ENCODE peak calls at places on chromosomes 2 and 18, in five cellular contexts. V, C, I, S and D are unnamed samples.

GRCh38 chr18:79881695-79882094 is 69.8 kb downstream of the SLC66A2 start:
- DNase-seq in V (no peak), C (no peak), I (no peak), S (no peak), D (no peak)

GRCh38 chr2:104434966-104435365 is 418.9 kb upstream of the POU3F3 start:
- DNase-seq in S (no peak), V (no peak), C (no peak), I (no peak), D (no peak)

GRCh38 chr18:76487782-76488181 is 7.3 kb downstream of the ZNF516 start:
- DNase-seq in I (no peak), V (no peak), S (no peak), C (no peak), D (no peak)

GRCh38 chr2:240852671-240853314 is 15.8 kb upstream of the AGXT start:
- DNase-seq in I (no peak), C (no peak), V (no peak), S (no peak), D (no peak)

GRCh38 chr2:240839152-240840143 is 19.4 kb upstream of the KIF1A start:
- DNase-seq in I (no peak), V (peak; percentile 90), C (no peak), S (no peak), D (peak; percentile 77)

GRCh38 chr2:103788875-103789715 is 1027.3 kb downstream of the TMEM182 start:
- DNase-seq in V (peak; percentile 83), I (peak; percentile 66), C (no peak), S (no peak), D (no peak)

GRCh38 chr2:125886153-125886552 is 769.8 kb upstream of the GYPC start:
- DNase-seq in V (no peak), S (no peak), C (no peak), I (no peak), D (no peak)

GRCh38 chr2:85974395-85974794 is 85.6 kb upstream of the ST3GAL5 start:
- DNase-seq in V (no peak), I (no peak), C (no peak), S (no peak), D (no peak)

GRCh38 chr2:121881950-121882349 is 126.5 kb downstream of the TSN start:
- DNase-seq in S (no peak), V (no peak), I (no peak), C (no peak), D (no peak)

GRCh38 chr2:189673661-189674373 is 653 bp upstream of the ANKAR start:
- DNase-seq in I (peak; percentile 22), V (no peak), S (no peak), C (no peak), D (no peak)

GRCh38 chr18:36185901-36186460 is 1.3 kb upstream of the MOCOS start:
- DNase-seq in I (no peak), V (no peak), C (no peak), S (no peak), D (no peak)

GRCh38 chr2:204575463-204575862 is 30.2 kb downstream of the PARD3B start:
- DNase-seq in S (no peak), I (no peak), V (no peak), C (no peak), D (no peak)

GRCh38 chr2:121777699-121778058 is 22.2 kb downstream of the TSN start:
- DNase-seq in V (peak; percentile 62), S (no peak), C (no peak), I (peak; percentile 50), D (no peak)

GRCh38 chr2:174919886-174920595 is 85.1 kb downstream of the CHN1 start:
- DNase-seq in C (no peak), I (no peak), V (no peak), S (no peak), D (no peak)

GRCh38 chr18:51621103-51621969 is 423.9 kb upstream of the MEX3C start:
- DNase-seq in S (peak; percentile 84), V (peak; percentile 2), C (peak; percentile 72), I (peak; percentile 55), D (no peak)

GRCh38 chr2:234240917-234241316 is 190.4 kb downstream of the SPP2 start:
- DNase-seq in S (no peak), C (no peak), V (peak; percentile 90), I (peak; percentile 94), D (no peak)

GRCh38 chr2:160584972-160585494 is 91.4 kb upstream of the RBMS1 start:
- DNase-seq in S (no peak), V (peak; percentile 16), C (no peak), I (no peak), D (no peak)

GRCh38 chr2:118123561-118124232 is 35.4 kb downstream of the INSIG2 start:
- DNase-seq in V (peak; percentile 83), I (peak; percentile 70), S (no peak), C (no peak), D (no peak)

GRCh38 chr2:10103179-10103578 is 19.4 kb upstream of the RRM2 start:
- DNase-seq in C (no peak), S (no peak), V (no peak), I (no peak), D (peak; percentile 32)

GRCh38 chr2:68974251-68974650 is at the start of gene GKN1:
- DNase-seq in I (no peak), C (no peak), V (peak; percentile 21), S (no peak), D (no peak)

GRCh38 chr2:135494503-135494902 is 36.5 kb downstream of the ZRANB3 start:
- DNase-seq in V (no peak), I (peak; percentile 7), S (no peak), C (no peak), D (no peak)

GRCh38 chr2:106759962-106760361 is 126.0 kb downstream of the ST6GAL2 start:
- DNase-seq in C (no peak), V (no peak), I (no peak), S (no peak), D (no peak)

GRCh38 chr2:111982822-111983221 is 72.2 kb upstream of the TMEM87B start:
- DNase-seq in V (no peak), I (no peak), C (peak; percentile 74), S (no peak), D (no peak)

GRCh38 chr2:25103287-25103871 is 61.5 kb downstream of the EFR3B start:
- DNase-seq in S (no peak), I (peak; percentile 86), V (peak; percentile 85), C (no peak), D (no peak)

GRCh38 chr2:148957023-148957422 is 81.5 kb upstream of the LYPD6B start:
- DNase-seq in V (no peak), C (no peak), S (no peak), I (no peak), D (no peak)

GRCh38 chr2:234306426-234307173 is 190.3 kb downstream of the ARL4C start:
- DNase-seq in C (no peak), V (no peak), I (no peak), S (no peak), D (no peak)

GRCh38 chr2:407630-408029 is 119.7 kb upstream of the ALKAL2 start:
- DNase-seq in S (no peak), V (no peak), C (no peak), I (no peak), D (no peak)

GRCh38 chr2:217695033-217695520 is 307.7 kb downstream of the TNS1 start:
- DNase-seq in I (peak; percentile 92), C (no peak), S (no peak), V (peak; percentile 48), D (no peak)

GRCh38 chr18:44325903-44326650 is 354.6 kb upstream of the SETBP1 start:
- DNase-seq in V (no peak), C (peak; percentile 54), I (peak; percentile 72), S (peak; percentile 51), D (no peak)

GRCh38 chr2:239369631-239370161 is 31.1 kb downstream of the HDAC4 start:
- DNase-seq in C (peak; percentile 87), I (no peak), S (no peak), V (peak; percentile 25), D (peak; percentile 82)

GRCh38 chr2:2600466-2600865 is 269.4 kb upstream of the MYT1L start:
- DNase-seq in S (no peak), V (no peak), C (no peak), I (no peak), D (no peak)

GRCh38 chr2:241312082-241312481 is 3.4 kb downstream of the HDLBP start:
- DNase-seq in V (no peak), I (peak; percentile 47), S (no peak), C (no peak), D (no peak)

GRCh38 chr18:48227206-48227605 is 182.0 kb downstream of the ZBTB7C start:
- DNase-seq in S (no peak), V (peak; percentile 62), I (no peak), C (no peak), D (no peak)

GRCh38 chr18:904135-905090 is at the start of gene ADCYAP1:
- DNase-seq in I (no peak), S (no peak), C (no peak), V (peak; percentile 44), D (no peak)

GRCh38 chr2:174765576-174765975 is 1.3 kb upstream of the CHRNA1 start:
- DNase-seq in I (no peak), V (no peak), C (no peak), S (no peak), D (no peak)